ENCODE peak calls at places on chromosomes 1 and 21, in eight cellular contexts. B, X, N, P, O, G, A and Y are unnamed samples. For H3K36me3, the result is how much of the 10 kb centered on the place peaks cover.

GRCh38 chr1:247332215-247332900 is 691 bp upstream of the ZNF496 start:
- DNase-seq in B (peak), O (peak), A (peak), P (peak), X (peak), G (peak), N (no peak), Y (peak)

GRCh38 chr1:151309851-151310323 is 17.3 kb downstream of the PI4KB start:
- DNase-seq in X (peak), A (peak), G (no peak), O (no peak), N (no peak), B (peak), P (no peak), Y (no peak)

GRCh38 chr21:33384851-33385331 is 18.3 kb upstream of the IFNGR2 start:
- DNase-seq in X (no peak), P (no peak), A (no peak), O (no peak), B (peak), G (no peak), N (no peak), Y (peak)

GRCh38 chr1:107740574-107740973 is 224.4 kb downstream of the VAV3 start:
- DNase-seq in B (no peak), X (no peak), O (no peak), N (no peak), P (no peak), G (no peak), A (no peak), Y (no peak)

GRCh38 chr1:78005755-78006154 is 1.0 kb downstream of the DNAJB4 start:
- DNase-seq in A (no peak), P (peak), B (peak), O (no peak), N (no peak), G (no peak), X (no peak), Y (peak)

GRCh38 chr1:106554294-106554693 is 502.2 kb upstream of the PRMT6 start:
- DNase-seq in O (no peak), B (no peak), A (no peak), G (no peak), P (no peak), X (no peak), N (no peak), Y (no peak)

GRCh38 chr1:175901076-175901475 is 157.7 kb upstream of the TNR start:
- DNase-seq in X (no peak), N (no peak), G (no peak), B (no peak), O (no peak), P (no peak), A (no peak), Y (no peak)

GRCh38 chr1:42822833-42823392 is 5.7 kb upstream of the SVBP start:
- DNase-seq in O (no peak), G (no peak), P (no peak), B (peak), A (no peak), N (no peak), X (no peak), Y (no peak)

GRCh38 chr21:39220150-39220549 is 36.9 kb upstream of the PSMG1 start:
- DNase-seq in P (no peak), G (no peak), A (no peak), O (no peak), X (no peak), B (no peak), N (no peak), Y (no peak)

GRCh38 chr1:205348559-205349477 is 7.9 kb downstream of the KLHDC8A start:
- DNase-seq in N (peak), G (no peak), A (no peak), X (no peak), O (no peak), B (no peak), P (no peak), Y (no peak)

GRCh38 chr1:78003070-78003751 is 1.5 kb upstream of the DNAJB4 start:
- DNase-seq in N (no peak), G (no peak), O (no peak), P (no peak), B (no peak), A (no peak), X (no peak), Y (no peak)

GRCh38 chr21:17671733-17672132 is 59.0 kb upstream of the BTG3 start:
- DNase-seq in G (no peak), A (no peak), P (no peak), O (no peak), N (no peak), X (no peak), B (no peak), Y (no peak)

GRCh38 chr1:204854286-204854685 is 16.4 kb upstream of the NFASC start:
- DNase-seq in B (no peak), P (no peak), G (no peak), A (no peak), N (no peak), O (no peak), X (no peak), Y (no peak)

GRCh38 chr1:27535386-27535785 is 45.4 kb upstream of the WASF2 start:
- DNase-seq in G (no peak), N (no peak), X (no peak), O (no peak), P (no peak), B (no peak), A (no peak), Y (no peak)

GRCh38 chr1:27539901-27540861 is 50.2 kb upstream of the WASF2 start:
- DNase-seq in N (no peak), B (peak), A (no peak), P (no peak), X (no peak), O (no peak), G (no peak), Y (no peak)

GRCh38 chr1:27536004-27536757 is 46.2 kb upstream of the WASF2 start:
- DNase-seq in A (no peak), N (no peak), B (no peak), X (no peak), P (no peak), G (no peak), O (no peak), Y (no peak)

GRCh38 chr1:27538793-27539192 is 48.8 kb upstream of the WASF2 start:
- DNase-seq in A (no peak), N (no peak), X (no peak), G (no peak), O (no peak), B (peak), P (no peak), Y (no peak)

DNA sequence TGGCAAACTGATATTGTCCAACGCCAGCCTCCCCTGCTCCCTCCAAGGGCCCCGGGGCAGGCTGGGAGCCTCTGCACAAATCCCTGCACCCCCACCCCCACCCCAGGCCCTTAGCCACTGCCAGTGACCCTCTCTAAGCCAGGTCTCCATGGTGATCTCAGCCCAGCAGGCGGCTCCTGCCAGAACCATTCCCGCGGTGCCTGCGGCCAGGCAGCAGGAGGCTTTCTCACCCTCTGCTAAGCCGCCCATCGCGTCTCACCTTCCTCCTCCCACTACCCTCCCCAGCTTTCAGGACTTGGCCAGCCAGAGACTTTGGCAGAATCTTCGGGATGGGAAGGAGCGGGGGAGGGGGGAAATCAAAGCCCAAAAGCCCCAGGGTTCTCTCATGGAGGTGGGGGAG is 46.8 kb upstream of the WASF2 start:
- DNase-seq in P (peak), X (peak), O (peak), A (peak), B (peak), G (no peak), N (no peak), Y (no peak)
- H3K4me3 ChIP-seq in P (no peak), X (no peak), O (peak), A (peak), B (no peak), G (peak), N (no peak), Y (no peak)

DNA sequence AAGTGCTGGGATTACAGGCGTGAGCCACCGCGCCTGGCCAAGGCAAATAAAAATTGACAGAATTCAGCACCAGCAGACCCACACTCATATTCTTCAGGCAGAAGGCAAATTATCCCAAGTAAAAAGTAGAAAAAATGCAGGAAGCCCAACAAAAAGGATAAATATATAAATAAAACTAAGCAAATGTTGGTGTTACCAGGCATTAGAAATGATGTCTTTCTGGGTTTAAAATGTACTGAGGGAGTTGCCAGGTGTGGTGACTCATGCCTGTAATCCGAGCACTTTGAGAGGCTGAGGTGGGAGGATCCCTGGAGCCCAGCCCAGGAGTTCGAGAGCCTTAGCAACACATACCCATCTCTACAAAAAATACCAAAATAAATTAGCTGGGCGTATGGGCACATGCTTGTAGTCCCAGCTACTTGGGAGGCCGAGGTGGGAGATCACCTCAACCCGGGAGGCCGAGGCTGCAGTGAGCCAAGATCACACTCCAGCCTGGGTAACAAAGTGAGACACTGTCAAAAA is 6.3 kb downstream of the INTS11 start:
- DNase-seq in O (peak), P (peak), G (peak), A (peak), B (peak), N (no peak), X (peak), Y (no peak)
- H3K36me3 ChIP-seq in O (half or more), P (under half), G (half or more), A (half or more), B (half or more), N (under half), X (under half), Y (under half)

GRCh38 chr1:31752952-31753351 is 11.2 kb downstream of the ADGRB2 start:
- DNase-seq in N (no peak), B (no peak), X (no peak), P (no peak), O (peak), G (no peak), A (no peak), Y (no peak)
- H3K27ac ChIP-seq in N (no peak), B (no peak), X (no peak), P (no peak), O (peak), G (peak), A (peak), Y (no peak)

GRCh38 chr1:2115922-2116341 is 65.7 kb downstream of the PRKCZ start:
- DNase-seq in O (no peak), P (no peak), A (no peak), X (no peak), N (no peak), B (peak), G (peak), Y (no peak)
- H3K4me3 ChIP-seq in O (no peak), P (no peak), A (no peak), X (no peak), N (no peak), B (no peak), G (no peak), Y (no peak)

GRCh38 chr21:32368386-32368785 is 24.4 kb downstream of the URB1 start:
- DNase-seq in O (no peak), B (peak), X (no peak), N (no peak), A (no peak), G (no peak), P (no peak), Y (no peak)

GRCh38 chr21:32364387-32364786 is 28.4 kb downstream of the URB1 start:
- DNase-seq in B (no peak), P (no peak), O (no peak), G (no peak), X (peak), N (no peak), A (peak), Y (no peak)

GRCh38 chr21:32364801-32365200 is 28.0 kb downstream of the URB1 start:
- DNase-seq in N (no peak), G (no peak), A (no peak), P (no peak), X (no peak), O (no peak), B (no peak), Y (no peak)

GRCh38 chr21:32366191-32366590 is 26.6 kb downstream of the URB1 start:
- DNase-seq in B (no peak), O (no peak), X (no peak), G (no peak), N (no peak), A (no peak), P (no peak), Y (no peak)

DNA sequence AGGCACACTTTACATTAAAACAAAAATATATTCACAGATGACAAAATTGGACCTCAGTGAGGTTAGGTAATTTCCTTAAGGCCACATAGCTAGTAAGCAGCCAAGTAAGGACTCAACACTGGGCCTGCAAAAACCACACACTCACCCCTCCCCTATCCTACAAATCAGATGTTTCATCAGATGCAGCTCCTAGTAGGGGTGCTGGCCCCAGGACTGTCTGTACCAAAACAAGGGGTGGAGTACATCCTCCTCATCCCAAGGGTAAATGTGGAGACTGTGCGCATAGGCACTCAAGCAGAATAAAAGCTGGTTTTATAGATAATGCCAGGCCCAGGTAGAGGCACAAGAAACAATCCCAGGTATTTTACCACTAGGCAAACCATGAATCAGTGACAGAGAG is 25.7 kb downstream of the URB1 start:
- DNase-seq in N (no peak), G (no peak), X (no peak), O (no peak), A (no peak), B (no peak), P (no peak), Y (no peak)
- H3K36me3 ChIP-seq in N (under half), G (half or more), X (half or more), O (half or more), A (half or more), B (half or more), P (under half), Y (half or more)

GRCh38 chr1:153750026-153750995 is 22.5 kb downstream of the INTS3 start:
- DNase-seq in B (no peak), N (no peak), A (no peak), P (no peak), X (no peak), G (no peak), O (peak), Y (no peak)

GRCh38 chr1:153752561-153753195 is 22.5 kb upstream of the SLC27A3 start:
- DNase-seq in A (no peak), N (no peak), O (peak), B (peak), X (no peak), G (peak), P (no peak), Y (no peak)

GRCh38 chr1:153754266-153754665 is 20.9 kb upstream of the SLC27A3 start:
- DNase-seq in P (no peak), O (no peak), X (no peak), G (no peak), A (no peak), B (no peak), N (no peak), Y (no peak)

GRCh38 chr1:153749408-153750005 is 21.7 kb downstream of the INTS3 start:
- DNase-seq in N (peak), X (peak), G (peak), O (peak), P (peak), B (peak), A (peak), Y (peak)

DNA sequence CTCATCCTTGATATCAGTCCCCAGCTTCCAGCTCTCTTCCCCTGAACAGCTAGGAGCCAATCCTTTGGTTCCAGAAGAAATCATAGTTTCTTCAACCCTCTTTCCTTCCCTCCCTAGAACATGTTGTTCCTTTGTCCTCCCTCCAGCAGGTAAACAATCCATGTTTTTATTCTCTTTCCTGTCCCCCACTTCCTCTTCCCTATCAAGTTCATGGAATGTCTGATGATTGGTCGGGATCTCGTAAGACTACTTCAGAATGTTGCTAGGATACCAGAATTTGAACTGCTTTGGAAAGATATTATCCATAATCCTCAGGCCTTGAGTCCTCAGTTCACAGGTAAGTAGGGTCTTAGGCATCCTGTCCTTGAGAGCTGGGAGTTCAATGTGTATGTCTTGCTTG is 23.1 kb upstream of the SLC27A3 start:
- DNase-seq in N (no peak), B (no peak), P (no peak), O (no peak), X (no peak), A (no peak), G (no peak), Y (no peak)
- H3K27ac ChIP-seq in N (no peak), B (no peak), P (no peak), O (peak), X (peak), A (peak), G (peak), Y (no peak)

GRCh38 chr1:159922499-159923202 is 2.7 kb downstream of the TAGLN2 start:
- DNase-seq in A (peak), B (peak), X (peak), N (no peak), G (peak), O (peak), P (peak), Y (no peak)

GRCh38 chr1:159921700-159922498 is 3.4 kb downstream of the TAGLN2 start:
- DNase-seq in O (no peak), G (no peak), X (peak), N (no peak), P (peak), A (no peak), B (peak), Y (no peak)

GRCh38 chr1:159924791-159925712 is at the start of gene TAGLN2:
- DNase-seq in X (peak), G (peak), P (peak), B (peak), O (peak), N (peak), A (peak), Y (peak)

GRCh38 chr1:159924025-159924790 is 1.1 kb downstream of the TAGLN2 start:
- DNase-seq in N (peak), B (peak), P (peak), O (peak), G (peak), X (peak), A (peak), Y (peak)

DNA sequence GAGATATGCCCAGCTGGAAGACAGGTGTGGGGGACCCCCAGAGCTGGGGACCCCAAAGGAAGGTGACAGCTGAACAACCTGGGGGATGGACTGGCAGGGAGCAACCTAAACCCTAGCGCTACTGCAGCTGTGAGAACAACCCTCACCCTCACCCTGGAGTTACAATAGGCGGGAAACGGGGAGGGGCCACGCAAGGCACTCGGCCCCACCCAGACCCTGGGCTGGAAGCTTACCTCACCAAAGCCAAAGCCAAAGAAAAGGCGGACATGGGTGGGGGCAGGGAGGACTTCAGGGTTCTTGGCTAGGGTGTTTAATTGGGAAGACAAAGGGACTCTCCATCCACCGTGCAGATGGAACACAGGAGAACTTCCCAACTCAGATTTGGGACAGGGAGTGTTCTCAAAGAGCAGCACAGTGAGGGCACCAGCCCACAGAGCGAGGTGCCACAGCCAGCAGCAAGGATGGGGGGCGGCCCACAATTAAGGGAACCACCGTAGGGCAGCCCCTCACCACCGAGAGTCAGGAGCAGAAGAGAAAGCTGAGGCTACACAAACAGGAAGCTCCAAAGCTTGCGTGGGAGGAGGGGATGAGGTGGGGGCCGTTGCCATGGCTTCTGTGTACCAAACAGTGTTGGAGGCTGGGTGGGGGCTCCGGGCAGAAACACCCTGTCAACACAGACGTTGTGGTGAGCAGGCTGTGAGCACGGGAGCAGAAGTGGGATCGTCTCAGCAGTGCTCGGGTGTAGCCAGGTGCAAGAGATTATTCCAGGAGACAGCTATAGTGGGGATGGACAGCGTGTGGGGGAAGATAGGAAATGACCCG is 1.9 kb downstream of the TAGLN2 start:
- DNase-seq in B (peak), O (peak), G (peak), A (peak), N (peak), X (peak), P (peak), Y (peak)
- H3K4me3 ChIP-seq in B (peak), O (peak), G (peak), A (peak), N (peak), X (peak), P (peak), Y (peak)

GRCh38 chr1:180094705-180095280 is 59.9 kb upstream of the QSOX1 start:
- DNase-seq in O (no peak), N (no peak), A (no peak), G (no peak), P (no peak), X (no peak), B (peak), Y (no peak)
- H3K36me3 ChIP-seq in O (half or more), N (under half), A (half or more), G (half or more), P (under half), X (half or more), B (under half), Y (under half)

GRCh38 chr1:2998503-2999100 is 22.7 kb upstream of the ACTRT2 start:
- DNase-seq in P (no peak), O (peak), G (no peak), A (peak), X (peak), N (no peak), B (no peak), Y (no peak)
- H3K27ac ChIP-seq in P (no peak), O (no peak), G (no peak), A (no peak), X (no peak), N (no peak), B (no peak), Y (no peak)